ENCODE peak calls at places on chromosomes 16 and 17, in ten cellular contexts. Q is cardiac muscle cell; K is naive thymus-derived CD4-positive, alpha-beta T cell; H is tibial artery; L is left lung; O is trophoblast cell; G is CD4-positive, CD25-positive, alpha-beta regulatory T cell; T is suprapubic skin; V is small intestine; C is right lobe of liver. Y is an unnamed sample. For H3K27me3, the result is how much of the 10 kb centered on the place peaks cover.

GRCh38 chr16:31064882-31065461 is 9.1 kb downstream of the ZNF668 start:
- DNase-seq in V (no peak), C (no peak), L (no peak), O (peak), H (no peak), K (no peak), T (no peak), G (no peak), Q (no peak), Y (peak)

GRCh38 chr16:27844826-27845225 is 218.7 kb downstream of the GSG1L start:
- DNase-seq in T (peak), Q (no peak), L (no peak), V (no peak), O (no peak), H (peak), K (no peak), G (no peak), C (no peak), Y (no peak)

GRCh38 chr17:43308999-43309398 is 75.2 kb upstream of the RNU2-1 start:
- DNase-seq in V (no peak), O (no peak), C (no peak), T (peak), K (no peak), H (no peak), G (no peak), Q (no peak), L (no peak), Y (no peak)

GRCh38 chr17:20189322-20189721 is 180.2 kb downstream of the SPECC1 start:
- DNase-seq in H (no peak), O (peak), Q (peak), V (peak), T (no peak), C (no peak), K (no peak), G (no peak), L (no peak), Y (no peak)

GRCh38 chr16:12539185-12539929 is 264.3 kb downstream of the CPPED1 start:
- DNase-seq in C (no peak), Q (no peak), O (no peak), V (peak), H (no peak), G (peak), T (no peak), L (no peak), K (no peak), Y (no peak)

GRCh38 chr16:11233727-11234376 is 22.2 kb downstream of the SOCS1 start:
- DNase-seq in L (no peak), H (no peak), V (peak), G (peak), C (no peak), O (no peak), T (no peak), Q (no peak), K (no peak), Y (peak)

GRCh38 chr16:88593064-88593463 is 22.9 kb downstream of the ZC3H18 start:
- DNase-seq in G (no peak), O (no peak), V (no peak), K (no peak), T (no peak), C (no peak), Q (no peak), L (peak), H (no peak), Y (no peak)

GRCh38 chr16:49000594-49000993 is 281.0 kb downstream of the CBLN1 start:
- DNase-seq in T (no peak), L (no peak), H (no peak), V (peak), G (no peak), O (peak), K (no peak), Q (no peak), C (no peak), Y (peak)

GRCh38 chr16:68310441-68311315 is at the start of the genes PRMT7 and SLC7A6OS:
- DNase-seq in C (peak), H (peak), V (peak), L (peak), O (peak), T (peak), K (peak), G (peak), Q (peak), Y (peak)

GRCh38 chr17:5800131-5800530 is 215.8 kb upstream of the NLRP1 start:
- DNase-seq in G (no peak), O (no peak), H (no peak), T (no peak), C (no peak), Q (no peak), K (no peak), V (no peak), L (no peak), Y (no peak)

GRCh38 chr17:65268832-65269231 is 131.7 kb downstream of the RGS9 start:
- DNase-seq in C (no peak), G (no peak), Q (no peak), H (no peak), K (no peak), T (no peak), O (no peak), V (no peak), L (no peak), Y (no peak)

GRCh38 chr16:49454426-49455180 is 81.0 kb downstream of the C16orf78 start:
- DNase-seq in Q (no peak), C (no peak), O (no peak), K (no peak), L (no peak), H (peak), V (no peak), T (peak), G (no peak), Y (no peak)

GRCh38 chr17:29078183-29079045 is 35.5 kb downstream of the PIPOX start:
- DNase-seq in O (no peak), L (no peak), G (no peak), C (no peak), V (no peak), K (no peak), T (no peak), H (no peak), Q (no peak), Y (no peak)

GRCh38 chr17:81959362-81960129 is 1.4 kb downstream of the NOTUM start:
- DNase-seq in T (no peak), K (peak), V (peak), H (no peak), G (peak), O (peak), Q (peak), C (peak), L (peak), Y (peak)
- H3K4me3 ChIP-seq in T (peak), K (no peak), V (peak), H (peak), G (no peak), O (peak), Q (peak), C (peak), L (peak), Y (peak)

GRCh38 chr16:54289242-54290051 is 2.9 kb upstream of the IRX3 start:
- DNase-seq in L (peak), O (no peak), T (no peak), V (no peak), C (no peak), K (no peak), H (no peak), Q (peak), G (no peak), Y (peak)

GRCh38 chr16:54287758-54288591 is 1.4 kb upstream of the IRX3 start:
- DNase-seq in G (no peak), H (no peak), L (peak), Q (peak), V (no peak), T (no peak), K (no peak), C (no peak), O (no peak), Y (peak)

GRCh38 chr16:54287018-54287757 is 601 bp upstream of the IRX3 start:
- DNase-seq in L (peak), C (no peak), H (no peak), K (no peak), G (no peak), Q (no peak), T (no peak), O (no peak), V (no peak), Y (peak)

GRCh38 chr16:54290203-54291106 is 3.9 kb upstream of the IRX3 start:
- DNase-seq in H (no peak), C (no peak), K (no peak), L (peak), V (no peak), Q (peak), G (no peak), O (no peak), T (no peak), Y (peak)

DNA sequence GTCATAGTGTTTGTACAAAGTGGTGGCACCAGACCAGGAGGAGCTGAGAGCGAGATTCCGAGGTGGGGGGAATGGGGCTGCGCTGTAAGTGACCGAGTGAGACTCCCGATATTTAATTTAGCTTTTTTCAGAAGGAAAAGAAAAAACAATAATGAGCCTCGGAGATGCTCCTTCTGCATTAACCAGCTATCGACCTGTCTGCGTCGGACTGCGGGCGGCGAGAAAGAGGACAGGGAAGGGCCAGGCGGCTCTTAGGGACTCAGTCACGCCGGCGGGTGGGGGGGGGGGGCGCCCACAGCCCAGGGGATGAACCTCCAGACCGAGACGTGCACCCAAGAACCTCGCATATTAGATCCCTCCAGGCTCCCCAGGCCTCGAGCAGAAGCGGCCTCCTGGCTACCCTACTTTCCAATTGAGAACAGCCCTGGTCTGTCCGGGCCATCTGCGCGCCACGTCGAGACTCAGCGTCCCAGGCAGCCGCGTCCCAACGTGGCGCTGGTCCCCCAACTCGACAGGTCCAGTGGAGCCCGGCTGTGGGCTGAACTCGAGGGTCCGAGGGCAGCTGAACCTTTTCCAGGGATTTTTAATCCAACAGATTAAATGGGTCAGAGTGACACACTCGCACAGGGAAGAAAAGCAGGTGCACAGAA is 2.1 kb upstream of the IRX3 start:
- DNase-seq in H (no peak), C (no peak), T (no peak), V (no peak), L (peak), O (no peak), G (no peak), K (no peak), Q (no peak), Y (peak)
- H3K27me3 ChIP-seq in H (under half), C (under half), T (half or more), V (half or more), L (half or more), O (half or more), G (under half), K (under half), Q (under half), Y (half or more)

DNA sequence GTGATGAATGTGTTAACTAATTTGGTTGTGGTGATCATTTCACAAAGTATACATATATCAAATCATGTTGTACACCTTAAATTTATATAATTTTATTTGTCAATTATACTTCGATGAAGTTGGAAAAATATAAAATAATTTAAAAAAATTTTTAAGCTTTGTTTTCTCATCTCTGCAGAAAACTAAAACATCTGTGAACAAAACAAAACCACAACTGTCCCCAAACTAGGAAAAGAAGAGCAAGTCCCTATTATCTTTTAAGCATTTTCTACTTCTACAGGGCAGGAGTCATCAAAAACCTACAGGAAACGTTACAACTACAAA is 6.5 kb downstream of the HSDL1 start:
- DNase-seq in H (no peak), O (no peak), G (no peak), T (no peak), K (no peak), V (no peak), Q (no peak), L (no peak), C (no peak), Y (no peak)
- H3K4me3 ChIP-seq in H (no peak), O (no peak), G (no peak), T (no peak), K (no peak), V (no peak), Q (peak), L (no peak), C (no peak), Y (no peak)

DNA sequence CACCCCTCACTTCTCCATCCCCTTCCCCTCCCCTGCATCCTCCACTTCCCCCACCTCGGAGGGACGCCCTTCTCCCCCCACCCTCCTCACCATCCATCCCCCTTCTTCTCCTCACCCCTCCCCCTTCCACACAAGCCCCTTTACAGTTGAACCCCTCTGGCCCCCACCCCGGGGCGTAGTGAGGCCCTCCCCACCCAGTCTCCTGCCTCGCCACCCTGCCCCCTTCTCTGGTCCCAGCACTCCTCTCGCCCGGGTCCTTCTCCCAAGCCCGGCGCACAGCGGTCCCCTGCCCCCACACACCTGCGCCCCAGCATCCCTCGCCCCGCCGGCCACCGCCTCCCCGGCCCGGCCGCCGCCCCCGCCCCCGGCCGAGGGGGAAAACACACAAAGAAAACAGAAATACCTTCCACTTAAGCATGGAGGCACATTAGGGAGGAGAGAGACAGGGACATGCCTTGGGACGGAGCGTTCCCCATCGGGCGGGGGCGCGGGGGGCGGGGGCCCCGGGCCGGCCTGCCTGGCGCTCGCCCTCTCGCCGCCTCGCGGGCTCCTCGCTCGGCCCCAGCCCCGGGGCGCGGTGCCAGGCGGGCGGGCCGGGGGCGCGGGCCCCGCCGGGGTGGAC is 411 bp downstream of the SRCIN1 start:
- DNase-seq in C (no peak), K (no peak), V (no peak), H (no peak), O (no peak), L (peak), Q (no peak), T (no peak), G (no peak), Y (peak)
- H3K27me3 ChIP-seq in C (under half), K (under half), V (under half), H (under half), O (under half), L (half or more), Q (half or more), T (half or more), G (under half), Y (half or more)

DNA sequence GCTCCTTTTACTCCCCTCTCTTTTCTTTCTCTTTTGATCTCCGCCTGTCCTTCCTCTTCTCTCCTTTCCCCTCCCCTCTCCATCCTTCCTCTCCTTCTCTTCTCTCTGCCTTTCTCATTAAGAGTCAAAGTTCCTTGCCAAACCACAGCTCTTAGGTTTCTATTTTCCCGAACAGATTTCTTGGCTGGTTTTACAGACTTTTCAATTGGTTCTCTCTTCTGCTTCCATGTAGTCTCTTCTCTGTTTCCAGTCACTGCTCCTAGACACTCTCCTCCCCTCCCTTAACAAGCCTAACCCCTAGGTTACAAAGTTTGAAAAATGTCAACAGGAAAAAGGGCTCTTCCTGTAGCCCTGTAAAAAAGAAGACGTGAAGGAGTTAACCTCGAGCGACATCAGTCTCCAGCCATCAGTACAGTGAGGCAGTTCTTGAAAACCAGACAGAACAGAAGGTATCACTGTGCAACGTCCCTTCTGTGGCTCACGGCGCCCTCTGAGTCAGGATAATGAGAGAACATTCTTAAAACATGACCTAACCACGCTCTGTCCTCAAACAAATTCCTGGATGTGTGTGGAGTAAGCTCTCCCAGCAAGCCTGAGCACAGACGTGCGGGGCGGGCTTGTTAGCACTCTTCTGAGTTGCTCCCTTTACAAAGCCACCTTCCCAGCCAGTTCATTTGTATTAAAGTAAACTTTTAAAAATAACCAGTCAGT is 11.6 kb upstream of the MARCHF10 start:
- DNase-seq in Q (peak), O (peak), L (peak), T (no peak), V (no peak), C (peak), H (no peak), G (no peak), K (no peak), Y (peak)
- H3K4me3 ChIP-seq in Q (no peak), O (no peak), L (no peak), T (no peak), V (no peak), C (no peak), H (no peak), G (no peak), K (no peak), Y (no peak)

GRCh38 chr17:79749958-79750357 is 19.2 kb downstream of the ENPP7 start:
- DNase-seq in Q (no peak), G (no peak), L (peak), O (no peak), H (no peak), C (no peak), V (no peak), T (no peak), K (no peak), Y (peak)

GRCh38 chr17:79750650-79751545 is 20.2 kb downstream of the ENPP7 start:
- DNase-seq in G (no peak), V (no peak), L (peak), Q (no peak), O (no peak), H (no peak), T (no peak), C (no peak), K (no peak), Y (no peak)

GRCh38 chr17:79754359-79754758 is 23.6 kb upstream of the CBX2 start:
- DNase-seq in L (peak), T (no peak), O (no peak), K (no peak), C (no peak), G (no peak), H (no peak), Q (no peak), V (no peak), Y (peak)

GRCh38 chr17:79749156-79749815 is 18.5 kb downstream of the ENPP7 start:
- DNase-seq in V (no peak), L (no peak), H (no peak), G (no peak), Q (no peak), O (peak), T (no peak), C (no peak), K (no peak), Y (peak)

GRCh38 chr17:79752175-79752574 is 21.4 kb downstream of the ENPP7 start:
- DNase-seq in V (no peak), C (peak), L (peak), T (no peak), O (no peak), K (no peak), H (no peak), G (no peak), Q (no peak), Y (peak)
- H3K27me3 ChIP-seq in V (under half), C (under half), L (half or more), T (half or more), O (under half), K (under half), H (under half), G (under half), Q (half or more), Y (under half)

DNA sequence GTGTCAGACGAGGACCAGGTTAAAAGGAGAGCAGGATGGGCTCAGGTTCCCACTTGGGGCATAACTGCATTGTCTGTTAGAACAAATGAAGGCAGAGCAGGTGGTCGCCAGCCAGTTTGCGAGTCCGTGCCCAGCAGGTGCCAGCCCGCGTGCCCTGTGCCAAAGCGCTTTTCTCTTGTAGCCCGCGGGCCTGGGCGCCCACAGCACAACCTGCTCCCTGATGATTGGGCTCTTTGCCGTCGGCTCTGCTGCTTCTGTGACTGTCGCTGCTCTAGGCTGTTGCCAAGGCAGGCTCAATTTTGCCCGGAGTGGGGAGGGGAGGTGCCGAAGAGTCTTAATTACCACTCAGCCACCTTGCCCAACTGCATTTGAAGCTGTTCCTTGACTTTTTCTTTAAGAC is 21.1 kb downstream of the KNOP1 start:
- DNase-seq in Q (no peak), L (no peak), G (no peak), H (no peak), K (peak), C (no peak), O (no peak), V (no peak), T (no peak), Y (no peak)
- H3K4me3 ChIP-seq in Q (no peak), L (no peak), G (no peak), H (no peak), K (peak), C (no peak), O (no peak), V (no peak), T (no peak), Y (no peak)

GRCh38 chr17:50620237-50620636 is 14.4 kb upstream of the ABCC3 start:
- DNase-seq in G (no peak), O (no peak), K (no peak), T (no peak), Q (no peak), V (no peak), H (no peak), L (peak), C (no peak), Y (no peak)

GRCh38 chr17:50615818-50616217 is 18.9 kb upstream of the ABCC3 start:
- DNase-seq in G (no peak), T (no peak), V (no peak), K (no peak), H (no peak), Q (no peak), L (no peak), O (no peak), C (no peak), Y (no peak)

GRCh38 chr17:50618941-50619340 is 15.7 kb upstream of the ABCC3 start:
- DNase-seq in K (no peak), L (no peak), V (no peak), Q (no peak), O (no peak), C (no peak), T (no peak), G (no peak), H (no peak), Y (no peak)

GRCh38 chr17:50619489-50619888 is 15.2 kb upstream of the ABCC3 start:
- DNase-seq in Q (no peak), G (no peak), K (no peak), H (no peak), T (no peak), L (peak), O (no peak), C (no peak), V (no peak), Y (peak)

DNA sequence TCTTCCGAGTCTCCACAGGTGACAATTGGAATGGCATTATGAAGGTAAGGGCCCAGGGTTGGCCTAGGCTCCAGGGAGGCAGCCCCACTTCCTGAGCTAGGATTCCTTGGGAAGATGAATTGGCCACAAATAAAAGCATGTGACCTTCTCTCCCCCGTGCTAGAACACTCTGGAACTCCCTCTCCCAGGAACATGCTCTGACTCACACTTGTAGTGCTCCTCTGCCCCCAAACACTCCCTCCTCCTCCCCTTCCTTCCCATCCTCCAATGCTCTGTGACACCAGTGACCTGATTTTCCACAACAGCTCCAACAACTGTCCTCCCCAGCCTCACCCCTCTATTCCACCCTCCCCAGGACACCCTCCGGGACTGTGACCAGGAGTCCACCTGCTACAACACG is 16.4 kb upstream of the ABCC3 start:
- DNase-seq in H (no peak), O (no peak), V (no peak), T (no peak), C (no peak), Q (no peak), L (no peak), K (no peak), G (no peak), Y (no peak)
- H3K27me3 ChIP-seq in H (under half), O (under half), V (under half), T (under half), C (under half), Q (under half), L (under half), K (under half), G (under half), Y (under half)

Y was measured in H7.